ENCODE peak calls at places on chromosome 21, in seven cellular contexts. One of them, this sample, is unnamed.

GRCh38 chr21:36615274-36615964 is 83.5 kb upstream of the SIM2 start:
- DNase-seq in HCT116: peak; percentile 18
- DNase-seq in HepG2: peak; percentile 40
- DNase-seq in H1: no peak
- DNase-seq in SK-N-SH: no peak
- DNase-seq in GM12878: no peak
- DNase-seq in K562: no peak
- DNase-seq in this sample: no peak

GRCh38 chr21:38255718-38256117 is 1.1 kb upstream of the KCNJ15 start:
- DNase-seq in HCT116: no peak
- DNase-seq in HepG2: no peak
- DNase-seq in H1: no peak
- DNase-seq in SK-N-SH: no peak
- DNase-seq in GM12878: no peak
- DNase-seq in K562: no peak
- DNase-seq in this sample: no peak

GRCh38 chr21:29177800-29178199 is 47.4 kb downstream of the MAP3K7CL start:
- DNase-seq in HCT116: no peak
- DNase-seq in HepG2: no peak
- DNase-seq in H1: no peak
- DNase-seq in SK-N-SH: no peak
- DNase-seq in GM12878: no peak
- DNase-seq in K562: no peak
- DNase-seq in this sample: no peak

GRCh38 chr21:15278279-15278678 is 213.5 kb upstream of the NRIP1 start:
- DNase-seq in HCT116: no peak
- DNase-seq in HepG2: no peak
- DNase-seq in H1: no peak
- DNase-seq in SK-N-SH: no peak
- DNase-seq in GM12878: no peak
- DNase-seq in K562: no peak
- DNase-seq in this sample: no peak

GRCh38 chr21:33022828-33023573 is 2.7 kb upstream of the OLIG2 start:
- DNase-seq in HCT116: no peak
- DNase-seq in HepG2: no peak
- DNase-seq in H1: no peak
- DNase-seq in SK-N-SH: peak; percentile 28
- DNase-seq in GM12878: no peak
- DNase-seq in K562: no peak
- DNase-seq in this sample: no peak

GRCh38 chr21:39115659-39116235 is 67.5 kb downstream of the PSMG1 start:
- DNase-seq in HCT116: no peak
- DNase-seq in HepG2: peak; percentile 49
- DNase-seq in H1: no peak
- DNase-seq in SK-N-SH: no peak
- DNase-seq in GM12878: no peak
- DNase-seq in K562: peak; percentile 36
- DNase-seq in this sample: no peak

GRCh38 chr21:38911523-38912354 is 106.0 kb downstream of the ETS2 start:
- DNase-seq in HCT116: no peak
- DNase-seq in HepG2: no peak
- DNase-seq in H1: no peak
- DNase-seq in SK-N-SH: no peak
- DNase-seq in GM12878: no peak
- DNase-seq in K562: no peak
- DNase-seq in this sample: no peak

GRCh38 chr21:33370292-33370691 is 32.9 kb upstream of the IFNGR2 start:
- DNase-seq in HCT116: no peak
- DNase-seq in HepG2: no peak
- DNase-seq in H1: no peak
- DNase-seq in SK-N-SH: no peak
- DNase-seq in GM12878: no peak
- DNase-seq in K562: no peak
- DNase-seq in this sample: no peak

GRCh38 chr21:14711287-14711686 is 165.2 kb upstream of the SAMSN1 start:
- DNase-seq in HCT116: no peak
- DNase-seq in HepG2: no peak
- DNase-seq in H1: no peak
- DNase-seq in SK-N-SH: no peak
- DNase-seq in GM12878: no peak
- DNase-seq in K562: no peak
- DNase-seq in this sample: no peak

GRCh38 chr21:28375708-28376385 is 616.8 kb downstream of the LTN1 start:
- DNase-seq in HCT116: no peak
- DNase-seq in HepG2: no peak
- DNase-seq in H1: no peak
- DNase-seq in SK-N-SH: no peak
- DNase-seq in GM12878: no peak
- DNase-seq in K562: no peak
- DNase-seq in this sample: no peak

GRCh38 chr21:28884481-28884880 is 108.2 kb downstream of the LTN1 start:
- DNase-seq in HCT116: no peak
- DNase-seq in HepG2: no peak
- DNase-seq in H1: no peak
- DNase-seq in SK-N-SH: peak; percentile 17
- DNase-seq in GM12878: no peak
- DNase-seq in K562: no peak
- DNase-seq in this sample: peak; percentile 8

GRCh38 chr21:34072145-34073031 is 990 bp upstream of the MRPS6 start:
- DNase-seq in HCT116: no peak
- DNase-seq in HepG2: no peak
- DNase-seq in H1: no peak
- DNase-seq in SK-N-SH: no peak
- DNase-seq in GM12878: no peak
- DNase-seq in K562: no peak
- DNase-seq in this sample: no peak

GRCh38 chr21:17911628-17912027 is 92.5 kb upstream of the C21orf91 start:
- DNase-seq in HCT116: no peak
- DNase-seq in HepG2: no peak
- DNase-seq in H1: no peak
- DNase-seq in SK-N-SH: no peak
- DNase-seq in GM12878: no peak
- DNase-seq in K562: no peak
- DNase-seq in this sample: no peak

GRCh38 chr21:34545079-34545884 is 33.3 kb upstream of the KCNE1 start:
- DNase-seq in HCT116: peak; percentile 40
- DNase-seq in HepG2: peak; percentile 62
- DNase-seq in H1: no peak
- DNase-seq in SK-N-SH: no peak
- DNase-seq in GM12878: peak; percentile 86
- DNase-seq in K562: no peak
- DNase-seq in this sample: peak; percentile 18

GRCh38 chr21:33707846-33708245 is 65.5 kb downstream of the ITSN1 start:
- DNase-seq in HCT116: no peak
- DNase-seq in HepG2: no peak
- DNase-seq in H1: no peak
- DNase-seq in SK-N-SH: no peak
- DNase-seq in GM12878: no peak
- DNase-seq in K562: no peak
- DNase-seq in this sample: no peak

GRCh38 chr21:34073749-34074282 is 438 bp downstream of the MRPS6 start:
- DNase-seq in HCT116: no peak
- DNase-seq in HepG2: no peak
- DNase-seq in H1: no peak
- DNase-seq in SK-N-SH: peak; percentile 76
- DNase-seq in GM12878: no peak
- DNase-seq in K562: peak; percentile 89
- DNase-seq in this sample: peak; percentile 52

GRCh38 chr21:39037807-39038405 is 145.3 kb downstream of the PSMG1 start:
- DNase-seq in HCT116: no peak
- DNase-seq in HepG2: no peak
- DNase-seq in H1: no peak
- DNase-seq in SK-N-SH: no peak
- DNase-seq in GM12878: no peak
- DNase-seq in K562: peak; percentile 36
- DNase-seq in this sample: no peak

GRCh38 chr21:18424250-18424649 is 20.7 kb upstream of the TMPRSS15 start:
- DNase-seq in HCT116: no peak
- DNase-seq in HepG2: no peak
- DNase-seq in H1: no peak
- DNase-seq in SK-N-SH: no peak
- DNase-seq in GM12878: no peak
- DNase-seq in K562: no peak
- DNase-seq in this sample: no peak

GRCh38 chr21:37564341-37564923 is 197.9 kb downstream of the DYRK1A start:
- DNase-seq in HCT116: peak; percentile 98
- DNase-seq in HepG2: peak; percentile 60
- DNase-seq in H1: no peak
- DNase-seq in SK-N-SH: peak; percentile 66
- DNase-seq in GM12878: peak; percentile 58
- DNase-seq in K562: peak; percentile 82
- DNase-seq in this sample: peak; percentile 95

GRCh38 chr21:23960769-23961168 is 1646.5 kb downstream of the MRPL39 start:
- DNase-seq in HCT116: no peak
- DNase-seq in HepG2: no peak
- DNase-seq in H1: no peak
- DNase-seq in SK-N-SH: no peak
- DNase-seq in GM12878: no peak
- DNase-seq in K562: no peak
- DNase-seq in this sample: no peak

GRCh38 chr21:39564200-39564599 is 48.5 kb upstream of the B3GALT5 start:
- DNase-seq in HCT116: no peak
- DNase-seq in HepG2: no peak
- DNase-seq in H1: no peak
- DNase-seq in SK-N-SH: peak; percentile 56
- DNase-seq in GM12878: no peak
- DNase-seq in K562: no peak
- DNase-seq in this sample: no peak

DNA sequence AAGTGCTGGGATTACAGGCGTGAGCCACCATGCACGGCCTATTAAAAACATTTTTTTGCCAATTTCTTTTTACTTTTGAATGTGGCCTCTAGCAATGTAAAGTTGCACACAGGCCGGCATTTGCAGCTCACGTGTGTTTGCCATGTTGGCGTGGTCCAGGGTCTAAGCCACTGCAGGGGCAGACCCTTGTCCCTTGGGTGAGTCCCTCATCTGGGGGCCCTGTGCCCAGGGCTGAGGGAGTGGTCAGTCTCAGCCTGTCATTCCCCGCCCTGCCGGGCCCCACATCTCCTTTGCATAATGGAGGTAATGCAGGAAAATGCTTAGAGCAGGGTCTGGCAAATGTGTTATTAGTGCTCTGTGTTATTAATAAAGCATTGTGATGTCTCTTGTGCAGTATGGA is 16.9 kb downstream of the AGPAT3 start:
- DNase-seq in HCT116: no peak
- DNase-seq in HepG2: no peak
- DNase-seq in H1: no peak
- DNase-seq in SK-N-SH: no peak
- DNase-seq in GM12878: no peak
- DNase-seq in K562: no peak
- DNase-seq in this sample: no peak
- TF ChIP-seq JUND in HCT116: no peak
- TF ChIP-seq JUND in HepG2: no peak
- TF ChIP-seq JUND in H1: no peak
- TF ChIP-seq JUND in SK-N-SH: no peak
- TF ChIP-seq JUND in GM12878: no peak
- TF ChIP-seq JUND in K562: no peak
- TF ChIP-seq JUND in this sample: no peak

GRCh38 chr21:42254631-42255030 is 35.7 kb downstream of the ABCG1 start:
- DNase-seq in HCT116: no peak
- DNase-seq in HepG2: no peak
- DNase-seq in H1: no peak
- DNase-seq in SK-N-SH: no peak
- DNase-seq in GM12878: no peak
- DNase-seq in K562: no peak
- DNase-seq in this sample: no peak
- TF ChIP-seq JUND in HCT116: no peak
- TF ChIP-seq JUND in HepG2: no peak
- TF ChIP-seq JUND in H1: no peak
- TF ChIP-seq JUND in SK-N-SH: no peak
- TF ChIP-seq JUND in GM12878: no peak
- TF ChIP-seq JUND in K562: no peak
- TF ChIP-seq JUND in this sample: no peak

DNA sequence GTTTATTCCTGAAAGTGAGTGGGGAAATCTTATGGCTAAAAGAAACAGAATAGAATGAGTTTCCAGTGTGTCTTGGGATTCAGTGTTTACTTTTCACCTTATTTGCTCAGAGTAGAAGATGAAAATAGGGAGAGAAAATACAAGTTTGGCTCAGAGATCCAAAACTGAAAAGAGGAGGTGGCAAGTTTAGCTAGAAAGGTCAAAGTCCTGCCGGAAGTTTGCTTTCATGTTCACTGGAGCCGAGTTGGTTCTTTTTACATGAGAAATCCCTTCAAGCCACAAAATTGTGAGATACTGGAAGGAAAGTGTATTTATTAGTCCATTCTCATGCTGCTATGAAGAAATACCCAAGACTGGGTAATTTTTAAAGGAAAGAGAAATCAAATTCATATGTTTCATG is 604.6 kb downstream of the MRPL39 start:
- DNase-seq in HCT116: no peak
- DNase-seq in HepG2: no peak
- DNase-seq in H1: no peak
- DNase-seq in SK-N-SH: no peak
- DNase-seq in GM12878: no peak
- DNase-seq in K562: no peak
- DNase-seq in this sample: no peak
- TF ChIP-seq JUND in HCT116: no peak
- TF ChIP-seq JUND in HepG2: no peak
- TF ChIP-seq JUND in H1: no peak
- TF ChIP-seq JUND in SK-N-SH: no peak
- TF ChIP-seq JUND in GM12878: no peak
- TF ChIP-seq JUND in K562: no peak
- TF ChIP-seq JUND in this sample: no peak

DNA sequence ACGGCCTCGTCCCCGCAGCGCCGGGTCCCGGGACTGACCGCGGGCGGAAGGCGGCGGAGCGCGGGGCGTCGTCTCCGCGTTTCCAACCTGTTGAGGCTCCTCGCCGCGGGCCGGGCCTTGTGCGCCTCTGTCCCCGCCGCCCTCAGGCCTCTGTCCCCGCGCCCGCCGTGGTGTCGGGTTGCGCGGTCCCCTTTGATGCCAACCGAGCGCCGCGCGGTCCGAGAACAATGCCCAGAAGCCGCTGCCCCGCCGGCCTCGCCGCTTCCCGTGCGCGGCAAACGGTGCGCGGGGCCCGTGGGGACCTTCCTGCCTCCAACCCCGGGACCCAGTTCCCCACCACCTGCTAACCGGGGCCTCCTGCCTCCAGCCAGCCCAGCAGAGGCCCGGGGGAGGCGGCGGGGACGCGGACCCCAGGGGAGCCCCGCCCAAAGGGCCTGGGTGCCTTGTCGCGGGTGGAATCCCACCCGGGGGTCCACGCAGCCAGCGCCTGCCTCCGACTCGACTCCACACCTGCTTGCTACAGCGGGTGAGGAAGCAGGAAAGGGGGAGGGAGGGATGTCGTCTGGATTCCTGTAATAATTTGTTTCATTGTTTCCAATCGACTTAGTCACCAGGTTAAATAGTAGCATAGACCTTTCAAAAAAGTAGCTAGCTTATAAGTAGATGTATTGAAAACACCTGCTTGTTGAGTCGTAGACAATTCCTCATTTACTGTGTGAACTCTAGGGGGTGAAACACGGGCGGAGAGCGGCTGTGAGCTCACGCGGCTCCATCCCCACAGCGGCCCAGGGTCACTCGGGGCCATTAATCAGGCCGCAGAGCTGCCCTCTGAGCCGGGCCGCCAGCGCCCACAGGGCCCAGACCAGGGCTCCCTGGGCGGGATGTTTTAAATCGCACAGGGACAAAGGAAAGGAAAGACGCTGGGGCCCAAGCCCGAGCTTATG is 1.1 kb downstream of the COL18A1 start:
- DNase-seq in HCT116: no peak
- DNase-seq in HepG2: peak; percentile 45
- DNase-seq in H1: no peak
- DNase-seq in SK-N-SH: peak; percentile 65
- DNase-seq in GM12878: no peak
- DNase-seq in K562: no peak
- DNase-seq in this sample: no peak
- TF ChIP-seq JUND in HCT116: no peak
- TF ChIP-seq JUND in HepG2: no peak
- TF ChIP-seq JUND in H1: no peak
- TF ChIP-seq JUND in SK-N-SH: no peak
- TF ChIP-seq JUND in GM12878: no peak
- TF ChIP-seq JUND in K562: no peak
- TF ChIP-seq JUND in this sample: no peak